ENCODE peak calls at places on chromosomes 2 and 18, in nine cellular contexts. T, B, U, M, Q, C, I, S and D are unnamed samples.

GRCh38 chr18:58882681-58883080 is 18.0 kb downstream of the ZNF532 start:
- DNase-seq in T (no peak), B (no peak), U (no peak), M (no peak), Q (no peak), C (no peak), I (no peak), S (no peak), D (no peak)

GRCh38 chr18:26746284-26747130 is 119.0 kb downstream of the AQP4 start:
- DNase-seq in T (no peak), B (peak; percentile 30), U (no peak), M (no peak), Q (no peak), C (no peak), I (no peak), S (no peak), D (no peak)

GRCh38 chr2:191217580-191217979 is 27.6 kb upstream of the MYO1B start:
- DNase-seq in T (no peak), B (peak; percentile 88), U (no peak), M (no peak), Q (no peak), C (no peak), I (no peak), S (peak; percentile 26), D (no peak)

GRCh38 chr18:59501876-59502221 is 142.8 kb upstream of the LMAN1 start:
- DNase-seq in T (no peak), B (peak; percentile 58), U (no peak), M (no peak), Q (no peak), C (no peak), I (no peak), S (no peak), D (no peak)

GRCh38 chr18:11387880-11388279 is 221.5 kb upstream of the SLC35G4 start:
- DNase-seq in T (peak; percentile 34), B (no peak), U (no peak), M (no peak), Q (peak; percentile 22), C (no peak), I (no peak), S (peak; percentile 73), D (no peak)

GRCh38 chr2:205187731-205188130 is 494.6 kb upstream of the NRP2 start:
- DNase-seq in T (no peak), B (no peak), U (no peak), M (no peak), Q (no peak), C (no peak), I (no peak), S (no peak), D (no peak)

GRCh38 chr2:150271952-150272351 is 215.5 kb downstream of the RND3 start:
- DNase-seq in T (no peak), B (peak; percentile 97), U (no peak), M (peak; percentile 75), Q (no peak), C (no peak), I (no peak), S (no peak), D (no peak)

GRCh38 chr2:20447437-20448245 is 767 bp downstream of the RHOB start:
- DNase-seq in T (peak; percentile 72), B (no peak), U (peak; percentile 53), M (no peak), Q (peak; percentile 34), C (no peak), I (no peak), S (no peak), D (peak; percentile 57)

GRCh38 chr2:104861295-104862060 is 7.6 kb downstream of the POU3F3 start:
- DNase-seq in T (no peak), B (no peak), U (no peak), M (no peak), Q (no peak), C (no peak), I (no peak), S (no peak), D (no peak)

GRCh38 chr2:235804676-235805075 is 310.8 kb downstream of the AGAP1 start:
- DNase-seq in T (no peak), B (no peak), U (no peak), M (no peak), Q (no peak), C (no peak), I (no peak), S (no peak), D (no peak)

GRCh38 chr18:35581555-35582309 is at the start of gene GALNT1:
- DNase-seq in T (peak; percentile 69), B (no peak), U (peak; percentile 43), M (no peak), Q (peak; percentile 31), C (no peak), I (peak; percentile 27), S (no peak), D (peak; percentile 67)

GRCh38 chr2:120235681-120236080 is 12.5 kb upstream of the TMEM185B start:
- DNase-seq in T (no peak), B (no peak), U (no peak), M (no peak), Q (no peak), C (no peak), I (no peak), S (no peak), D (no peak)

GRCh38 chr2:99205491-99205890 is 24.5 kb downstream of the MRPL30 start:
- DNase-seq in T (no peak), B (no peak), U (no peak), M (no peak), Q (no peak), C (no peak), I (no peak), S (no peak), D (no peak)

GRCh38 chr18:43393174-43393573 is 115.9 kb upstream of the SYT4 start:
- DNase-seq in T (no peak), B (no peak), U (no peak), M (no peak), Q (no peak), C (no peak), I (no peak), S (peak; percentile 73), D (no peak)

GRCh38 chr2:138201326-138201725 is 237.1 kb downstream of the HNMT start:
- DNase-seq in T (no peak), B (peak; percentile 40), U (no peak), M (no peak), Q (no peak), C (no peak), I (no peak), S (no peak), D (no peak)

DNA sequence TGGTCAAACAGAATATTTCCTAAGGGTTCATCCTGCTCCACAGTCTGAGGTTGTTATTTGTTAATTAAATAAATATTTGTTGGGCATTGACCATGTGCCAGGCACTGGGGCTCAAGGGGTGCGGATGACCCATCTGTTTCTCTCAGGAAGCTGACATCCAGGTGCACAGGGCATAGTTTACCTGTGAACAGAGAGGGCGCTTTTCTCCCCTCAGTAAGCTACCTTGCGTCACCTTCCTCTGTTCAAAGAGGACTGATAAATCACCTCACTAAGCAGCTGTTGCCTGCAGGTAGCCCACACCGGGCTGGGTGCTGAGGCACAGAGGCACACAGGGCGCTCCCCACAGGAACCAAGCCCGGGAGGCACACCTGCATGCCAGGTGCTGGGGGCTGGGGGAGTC is 41.6 kb downstream of the SH3RF3 start:
- DNase-seq in T (no peak), B (no peak), U (no peak), M (no peak), Q (no peak), C (no peak), I (no peak), S (no peak), D (no peak)
- TF ChIP-seq CTCF in T (no peak), B (no peak), U (no peak), M (no peak), Q (no peak), C (no peak), I (no peak), S (no peak), D (no peak)

GRCh38 chr2:237259201-237259600 is 154.8 kb downstream of the COL6A3 start:
- DNase-seq in T (no peak), B (no peak), U (no peak), M (no peak), Q (no peak), C (no peak), I (no peak), S (no peak), D (no peak)

GRCh38 chr2:237257471-237257951 is 156.5 kb downstream of the COL6A3 start:
- DNase-seq in T (no peak), B (no peak), U (no peak), M (no peak), Q (no peak), C (no peak), I (no peak), S (no peak), D (no peak)

GRCh38 chr2:237260032-237260431 is 153.9 kb downstream of the COL6A3 start:
- DNase-seq in T (no peak), B (no peak), U (no peak), M (no peak), Q (no peak), C (no peak), I (no peak), S (no peak), D (no peak)

GRCh38 chr2:237256845-237257244 is 157.1 kb downstream of the COL6A3 start:
- DNase-seq in T (no peak), B (peak; percentile 40), U (no peak), M (no peak), Q (no peak), C (no peak), I (no peak), S (no peak), D (no peak)

GRCh38 chr2:237258146-237258545 is 155.8 kb downstream of the COL6A3 start:
- DNase-seq in T (no peak), B (no peak), U (no peak), M (no peak), Q (no peak), C (no peak), I (no peak), S (no peak), D (no peak)
- TF ChIP-seq CTCF in T (no peak), B (no peak), U (no peak), M (peak; percentile 20), Q (no peak), C (no peak), I (no peak), S (no peak), D (no peak)

DNA sequence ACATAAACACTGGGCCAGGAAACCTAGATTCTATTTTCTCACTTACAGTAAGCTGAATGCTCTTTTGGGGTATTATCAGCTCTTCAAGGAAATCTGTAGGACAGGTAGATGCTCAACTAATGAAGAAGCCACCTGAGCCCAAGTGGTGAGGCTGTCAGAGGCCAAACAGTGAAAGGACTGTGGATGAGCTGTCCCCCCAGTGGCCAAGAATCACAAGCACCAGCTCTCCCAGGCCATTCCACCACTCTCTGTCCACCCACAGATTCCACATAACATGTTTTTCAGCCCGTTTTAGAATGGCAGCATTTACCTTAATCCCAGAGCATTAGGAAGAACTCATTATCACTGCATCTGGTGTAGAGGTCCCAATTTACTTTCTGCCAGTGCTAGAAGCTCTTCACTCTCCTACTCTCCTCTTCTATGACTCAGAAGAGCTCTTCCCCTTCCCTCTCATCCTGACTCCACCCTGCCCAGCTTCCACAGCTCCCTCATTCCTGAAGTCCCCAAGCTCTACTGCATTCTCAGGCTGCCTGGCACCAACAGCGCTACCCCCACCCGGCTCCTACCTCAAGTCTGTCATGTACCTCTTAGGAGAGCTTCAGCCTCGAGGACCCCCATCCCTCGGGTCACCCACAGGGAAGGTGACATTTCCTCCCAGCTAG is 43.8 kb upstream of the GORASP2 start:
- DNase-seq in T (no peak), B (no peak), U (no peak), M (no peak), Q (no peak), C (no peak), I (no peak), S (no peak), D (no peak)
- TF ChIP-seq CTCF in T (no peak), B (no peak), U (no peak), M (no peak), Q (no peak), C (no peak), I (no peak), S (no peak), D (no peak)

GRCh38 chr2:162058973-162059668 is 14.9 kb downstream of the DPP4 start:
- DNase-seq in T (peak; percentile 41), B (peak; percentile 71), U (no peak), M (no peak), Q (no peak), C (no peak), I (no peak), S (no peak), D (peak; percentile 48)
- TF ChIP-seq CTCF in T (no peak), B (no peak), U (no peak), M (no peak), Q (no peak), C (no peak), I (no peak), S (no peak), D (no peak)